ENCODE peak calls at places on chromosomes 7 and 10, in five cellular contexts. B is breast epithelium, X is uterus, V is A549, T is spleen. S is an unnamed sample.

GRCh38 chr10:84208023-84208422 is 13.7 kb downstream of the CDHR1 start:
- DNase-seq in B (no peak), X (no peak), V (no peak), T (no peak), S (no peak)

GRCh38 chr7:133950856-133951255 is 176.3 kb upstream of the LRGUK start:
- DNase-seq in B (no peak), X (no peak), V (no peak), T (no peak), S (no peak)

GRCh38 chr10:112713411-112713810 is 236.6 kb upstream of the TCF7L2 start:
- DNase-seq in B (no peak), X (no peak), V (no peak), T (no peak), S (no peak)

GRCh38 chr10:75244487-75245353 is 9.0 kb upstream of the COMTD1 start:
- DNase-seq in B (no peak), X (no peak), V (no peak), T (no peak), S (no peak)

GRCh38 chr10:110644598-110645462 is 694 bp downstream of the RBM20 start:
- DNase-seq in B (no peak), X (no peak), V (no peak), T (no peak), S (no peak)

GRCh38 chr10:12405342-12406320 is 56.3 kb downstream of the CAMK1D start:
- DNase-seq in B (no peak), X (no peak), V (peak; percentile 86), T (no peak), S (peak; percentile 40)

GRCh38 chr7:94395141-94396041 is 696 bp downstream of the COL1A2 start:
- DNase-seq in B (no peak), X (peak; percentile 60), V (peak; percentile 76), T (no peak), S (peak; percentile 68)

GRCh38 chr10:99937630-99938029 is 72.1 kb downstream of the DNMBP start:
- DNase-seq in B (no peak), X (no peak), V (no peak), T (no peak), S (no peak)

GRCh38 chr10:8181496-8182174 is 127.1 kb downstream of the GATA3 start:
- DNase-seq in B (peak; percentile 26), X (no peak), V (no peak), T (no peak), S (no peak)

DNA sequence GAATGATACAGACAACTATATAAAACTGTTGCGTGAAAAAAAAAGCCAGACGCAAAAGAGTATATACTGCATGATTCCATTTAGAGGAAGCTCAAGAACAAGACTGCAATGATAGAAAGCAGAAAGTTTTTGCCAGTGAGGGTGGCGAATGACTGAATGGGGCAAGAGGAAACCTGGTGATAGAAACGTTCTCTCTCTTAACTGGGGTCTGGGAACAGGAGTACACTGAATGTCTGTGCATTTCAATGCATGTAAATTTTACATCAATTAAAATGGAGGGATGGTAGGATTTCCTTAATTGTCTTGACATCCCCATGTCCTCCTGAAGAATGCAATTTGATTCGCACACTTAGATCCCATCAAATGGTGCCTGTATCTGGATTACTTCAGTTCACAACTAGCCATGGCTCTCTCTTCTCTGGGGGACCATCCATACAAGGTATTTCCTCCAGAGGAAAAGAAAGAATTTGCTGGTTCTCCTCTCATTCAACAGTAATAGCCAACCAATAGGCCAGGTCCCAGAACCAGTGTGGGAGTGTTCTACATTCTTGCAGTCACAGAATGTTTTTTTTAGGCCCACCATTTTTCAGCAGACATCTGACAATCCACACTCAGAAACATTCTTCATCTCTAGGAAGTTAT is 221.0 kb upstream of the KLF14 start:
- DNase-seq in B (no peak), X (no peak), V (no peak), T (no peak), S (no peak)
- TF ChIP-seq POLR2A in B (no peak), X (no peak), V (no peak), T (no peak), S (no peak)

GRCh38 chr7:42984137-42984536 is 52.0 kb downstream of the MRPL32 start:
- DNase-seq in B (no peak), X (no peak), V (no peak), T (no peak), S (no peak)

GRCh38 chr7:42981595-42981994 is 49.4 kb downstream of the MRPL32 start:
- DNase-seq in B (no peak), X (no peak), V (no peak), T (no peak), S (no peak)

GRCh38 chr7:42980084-42980483 is 47.9 kb downstream of the MRPL32 start:
- DNase-seq in B (no peak), X (no peak), V (no peak), T (no peak), S (no peak)

GRCh38 chr7:42980514-42980913 is 48.3 kb downstream of the MRPL32 start:
- DNase-seq in B (no peak), X (no peak), V (no peak), T (no peak), S (no peak)

DNA sequence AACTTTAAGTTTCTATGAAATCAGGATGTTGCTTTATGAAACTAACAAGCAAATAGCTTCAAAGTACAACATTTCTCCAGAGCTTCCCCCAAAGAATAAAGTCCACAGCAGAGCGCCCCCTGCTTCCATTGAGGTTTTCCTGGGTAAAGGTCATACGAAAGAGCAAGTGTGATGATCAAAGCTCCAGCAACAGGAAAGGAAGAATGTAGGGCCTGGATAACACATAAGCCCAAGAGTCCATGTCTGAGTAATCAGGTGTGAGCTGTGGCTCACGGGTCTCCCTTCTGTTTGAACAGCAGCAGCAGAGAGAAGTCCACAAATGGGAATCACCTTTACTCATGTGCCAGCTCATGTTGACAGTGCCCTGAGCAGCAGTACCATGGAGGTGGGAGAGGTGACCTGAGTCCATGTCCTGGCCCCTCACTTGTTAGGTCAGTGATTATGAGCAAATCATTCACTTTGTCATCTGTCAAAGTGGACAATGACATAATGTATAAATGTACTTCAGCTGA is 50.5 kb downstream of the MRPL32 start:
- DNase-seq in B (no peak), X (no peak), V (no peak), T (no peak), S (no peak)
- H3K4me1 ChIP-seq in B (no peaks in the 10 kb centered on the region), X (no peaks in the 10 kb centered on the region), V (no peaks in the 10 kb centered on the region), T (no peaks in the 10 kb centered on the region), S (no peaks in the 10 kb centered on the region)

GRCh38 chr7:100626530-100627237 is 14.3 kb downstream of the MOSPD3 start:
- DNase-seq in B (peak; percentile 66), X (peak; percentile 86), V (peak; percentile 85), T (peak; percentile 95), S (peak; percentile 80)
- TF ChIP-seq POLR2A in B (no peak), X (peak; percentile 14), V (no peak), T (no peak), S (no peak)

GRCh38 chr10:72312865-72313391 is 39.2 kb downstream of the DDIT4 start:
- DNase-seq in B (no peak), X (no peak), V (no peak), T (no peak), S (no peak)
- H3K4me1 ChIP-seq in B (peaks cover 22% of the 10 kb centered on the region), X (peaks cover 17% of the 10 kb centered on the region), V (peaks cover 73% of the 10 kb centered on the region), T (peaks cover 59% of the 10 kb centered on the region), S (peaks cover 51% of the 10 kb centered on the region)

GRCh38 chr10:132909491-132910071 is 32.8 kb downstream of the CFAP46 start:
- DNase-seq in B (no peak), X (no peak), V (no peak), T (peak; percentile 64), S (no peak)

GRCh38 chr10:132910186-132910880 is 32.0 kb downstream of the CFAP46 start:
- DNase-seq in B (no peak), X (no peak), V (no peak), T (no peak), S (no peak)

GRCh38 chr10:132911712-132912097 is 30.7 kb downstream of the CFAP46 start:
- DNase-seq in B (no peak), X (no peak), V (no peak), T (peak; percentile 31), S (no peak)

GRCh38 chr10:132912225-132912684 is 30.1 kb downstream of the CFAP46 start:
- DNase-seq in B (no peak), X (no peak), V (no peak), T (no peak), S (no peak)

DNA sequence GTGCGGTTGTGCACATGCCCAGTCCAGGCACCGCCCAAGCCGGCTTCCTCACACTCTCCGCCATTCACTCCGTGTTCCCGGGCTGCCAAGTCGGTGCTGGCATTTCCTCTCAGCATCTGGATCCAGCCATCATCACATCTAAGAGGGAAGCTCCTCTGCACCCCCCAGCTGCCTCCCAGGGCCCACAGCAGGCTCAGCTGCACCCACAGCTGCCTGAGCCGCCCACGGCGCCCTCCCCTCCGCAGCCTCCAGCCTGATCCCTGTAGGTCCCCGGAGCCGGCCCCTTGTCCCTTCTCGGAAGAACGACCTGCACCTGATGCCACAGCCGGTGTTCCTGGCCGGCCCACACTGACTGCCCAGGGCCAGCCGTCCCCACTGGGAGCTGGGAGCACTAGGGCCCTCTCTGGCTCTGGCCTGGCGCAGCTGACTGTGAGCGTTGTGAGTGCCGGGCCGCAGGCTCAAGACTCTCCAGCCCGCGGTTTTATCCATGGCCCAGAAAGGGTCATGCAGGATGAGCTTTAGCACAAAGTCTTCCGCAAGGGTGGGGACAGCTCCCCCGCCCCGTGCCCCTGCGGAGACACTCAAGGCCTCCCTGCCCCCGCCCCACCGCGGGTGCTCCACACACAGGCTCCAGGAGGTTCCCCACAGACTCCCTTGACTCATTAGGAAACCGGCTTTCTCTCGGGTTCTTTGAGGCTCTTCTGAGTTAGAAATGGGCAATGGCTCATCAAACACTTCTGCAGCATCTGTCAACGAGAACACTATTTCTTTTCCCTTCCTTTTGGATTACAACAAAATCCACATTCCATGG is 31.3 kb downstream of the CFAP46 start:
- DNase-seq in B (no peak), X (no peak), V (no peak), T (peak; percentile 67), S (no peak)
- TF ChIP-seq POLR2A in B (no peak), X (no peak), V (no peak), T (no peak), S (no peak)

GRCh38 chr7:106099539-106099938 is 12.6 kb downstream of the SYPL1 start:
- DNase-seq in B (no peak), X (no peak), V (no peak), T (no peak), S (no peak)
- H3K4me1 ChIP-seq in B (no peaks in the 10 kb centered on the region), X (no peaks in the 10 kb centered on the region), V (peaks cover 6% of the 10 kb centered on the region), T (peaks cover 22% of the 10 kb centered on the region), S (peaks cover 28% of the 10 kb centered on the region)

DNA sequence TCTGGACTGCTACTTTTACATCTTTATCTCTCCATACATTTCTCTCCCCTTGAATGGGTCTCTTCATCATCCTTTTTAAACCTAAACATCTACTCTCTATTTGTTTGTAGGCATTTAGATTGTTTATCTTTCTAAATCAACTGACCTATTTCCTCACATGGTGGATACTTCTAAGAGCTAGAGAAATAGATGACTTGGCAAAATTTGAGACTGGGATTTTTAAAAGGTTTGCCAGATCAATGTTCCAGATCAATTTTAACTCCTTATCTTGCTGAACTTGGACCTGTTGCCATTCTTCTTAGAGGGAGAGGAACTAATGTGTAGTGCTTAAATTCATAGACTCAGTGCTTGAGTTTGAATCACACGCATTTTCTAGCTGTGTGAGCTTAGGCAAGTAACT is 144.2 kb upstream of the STEAP4 start:
- DNase-seq in B (no peak), X (no peak), V (no peak), T (no peak), S (no peak)
- TF ChIP-seq POLR2A in B (no peak), X (no peak), V (no peak), T (no peak), S (no peak)